ENCODE peak calls at places on chromosomes 4 and X, in nine cellular contexts. O is neural crest cell, D is AG04450, S is glutamatergic neuron, F is mammary epithelial cell, A is psoas muscle, X is BJ, H is dorsolateral prefrontal cortex, L is lower leg skin. I is an unnamed sample.

GRCh38 chrX:29407357-29407756 is 808.0 kb upstream of the MAGEB2 start:
- DNase-seq in O (no peak), D (no peak), S (no peak), F (no peak), A (no peak), X (no peak), H (no peak), L (no peak), I (no peak)

GRCh38 chr4:111879539-111879938 is 265.7 kb upstream of the FAM241A start:
- DNase-seq in O (no peak), D (no peak), S (no peak), F (no peak), A (no peak), X (no peak), H (no peak), L (no peak), I (no peak)

GRCh38 chrX:12961191-12961718 is 13.7 kb upstream of the TMSB4X start:
- DNase-seq in O (no peak), D (no peak), S (no peak), F (peak), A (no peak), X (no peak), H (no peak), L (no peak), I (no peak)

GRCh38 chrX:21985332-21985777 is 44.8 kb downstream of the SMS start:
- DNase-seq in O (peak), D (peak), S (peak), F (peak), A (peak), X (no peak), H (peak), L (peak), I (peak)

GRCh38 chr4:186027405-186027804 is 41.6 kb upstream of the TLR3 start:
- DNase-seq in O (no peak), D (no peak), S (no peak), F (peak), A (no peak), X (no peak), H (no peak), L (no peak), I (no peak)

GRCh38 chr4:105399535-105400161 is 74.2 kb downstream of the PPA2 start:
- DNase-seq in O (no peak), D (peak), S (no peak), F (peak), A (no peak), X (peak), H (no peak), L (no peak), I (peak)

GRCh38 chr4:83876047-83876446 is 340.1 kb downstream of the GPAT3 start:
- DNase-seq in O (no peak), D (no peak), S (no peak), F (no peak), A (no peak), X (no peak), H (no peak), L (no peak), I (no peak)

GRCh38 chrX:56554870-56555269 is 8.6 kb upstream of the UBQLN2 start:
- DNase-seq in O (no peak), D (no peak), S (no peak), F (no peak), A (no peak), X (no peak), H (no peak), L (no peak), I (no peak)

GRCh38 chr4:184396570-184397515 is 77.5 kb downstream of the IRF2 start:
- DNase-seq in O (no peak), D (no peak), S (no peak), F (no peak), A (no peak), X (no peak), H (no peak), L (no peak), I (no peak)

GRCh38 chr4:76305971-76306881 is at the start of gene STBD1:
- DNase-seq in O (peak), D (peak), S (peak), F (peak), A (peak), X (no peak), H (peak), L (peak), I (peak)

GRCh38 chr4:177194906-177195305 is 114.8 kb upstream of the NEIL3 start:
- DNase-seq in O (no peak), D (no peak), S (no peak), F (no peak), A (no peak), X (no peak), H (no peak), L (no peak), I (no peak)

GRCh38 chr4:8410641-8411271 is 29.8 kb downstream of the ACOX3 start:
- DNase-seq in O (peak), D (no peak), S (peak), F (peak), A (peak), X (no peak), H (no peak), L (no peak), I (peak)

GRCh38 chr4:140372607-140373327 is 679 bp upstream of the SCOC start:
- DNase-seq in O (no peak), D (no peak), S (no peak), F (peak), A (no peak), X (no peak), H (no peak), L (no peak), I (no peak)

GRCh38 chr4:143397335-143397734 is 60.7 kb downstream of the GAB1 start:
- DNase-seq in O (no peak), D (no peak), S (no peak), F (no peak), A (no peak), X (no peak), H (no peak), L (no peak), I (peak)

GRCh38 chrX:45952030-45952429 is 593.2 kb downstream of the ZNF674 start:
- DNase-seq in O (no peak), D (no peak), S (no peak), F (peak), A (no peak), X (no peak), H (no peak), L (no peak), I (no peak)

GRCh38 chrX:118976599-118977340 is 2.4 kb downstream of the LONRF3 start:
- DNase-seq in O (no peak), D (no peak), S (peak), F (no peak), A (peak), X (no peak), H (no peak), L (peak), I (no peak)

GRCh38 chrX:94560930-94561329 is 886.9 kb downstream of the FAM133A start:
- DNase-seq in O (no peak), D (no peak), S (no peak), F (no peak), A (no peak), X (no peak), H (no peak), L (no peak), I (no peak)

GRCh38 chrX:46587753-46588171 is 14.2 kb downstream of the CHST7 start:
- DNase-seq in O (no peak), D (no peak), S (no peak), F (no peak), A (no peak), X (no peak), H (no peak), L (no peak), I (no peak)

GRCh38 chr4:168586926-168587325 is 90.1 kb downstream of the PALLD start:
- DNase-seq in O (no peak), D (no peak), S (no peak), F (no peak), A (no peak), X (no peak), H (no peak), L (no peak), I (no peak)

GRCh38 chrX:7706032-7706431 is 136.9 kb upstream of the VCX start:
- DNase-seq in O (no peak), D (no peak), S (no peak), F (no peak), A (no peak), X (no peak), H (no peak), L (no peak), I (peak)

GRCh38 chr4:18127030-18127429 is 105.5 kb upstream of the LCORL start:
- DNase-seq in O (no peak), D (no peak), S (no peak), F (no peak), A (no peak), X (no peak), H (no peak), L (no peak), I (no peak)

GRCh38 chrX:19593684-19594083 is 78.4 kb upstream of the MAP3K15 start:
- DNase-seq in O (no peak), D (no peak), S (no peak), F (no peak), A (no peak), X (no peak), H (no peak), L (no peak), I (peak)

GRCh38 chrX:12984629-12985303 is 9.9 kb downstream of the TMSB4X start:
- DNase-seq in O (no peak), D (no peak), S (no peak), F (peak), A (no peak), X (no peak), H (no peak), L (no peak), I (no peak)

GRCh38 chr4:145580906-145581305 is 38.3 kb upstream of the MMAA start:
- DNase-seq in O (no peak), D (no peak), S (no peak), F (no peak), A (no peak), X (no peak), H (no peak), L (no peak), I (no peak)

GRCh38 chrX:38494239-38494823 is 67.0 kb upstream of the TSPAN7 start:
- DNase-seq in O (no peak), D (no peak), S (no peak), F (no peak), A (no peak), X (no peak), H (no peak), L (no peak), I (no peak)

GRCh38 chr4:41509411-41510008 is 28.4 kb upstream of the LIMCH1 start:
- DNase-seq in O (no peak), D (no peak), S (no peak), F (no peak), A (no peak), X (no peak), H (peak), L (no peak), I (no peak)

GRCh38 chr4:46922205-46922604 is 13.2 kb upstream of the COX7B2 start:
- DNase-seq in O (no peak), D (no peak), S (no peak), F (no peak), A (no peak), X (no peak), H (no peak), L (no peak), I (no peak)

GRCh38 chr4:36322921-36323354 is 41.5 kb downstream of the DTHD1 start:
- DNase-seq in O (no peak), D (no peak), S (no peak), F (no peak), A (no peak), X (no peak), H (no peak), L (no peak), I (no peak)

GRCh38 chrX:130393451-130394074 is 8.1 kb upstream of the GPR119 start:
- DNase-seq in O (peak), D (no peak), S (peak), F (peak), A (peak), X (no peak), H (peak), L (no peak), I (peak)

GRCh38 chrX:65745992-65746391 is 78.5 kb downstream of the MSN start:
- DNase-seq in O (no peak), D (no peak), S (no peak), F (no peak), A (no peak), X (no peak), H (no peak), L (no peak), I (no peak)
- TF ChIP-seq CTCF in O (no peak), D (no peak), S (no peak), F (peak), A (no peak), X (no peak), H (no peak), L (no peak), I (peak)

GRCh38 chr4:56662782-56663468 is 18.2 kb downstream of the HOPX start:
- DNase-seq in O (no peak), D (no peak), S (no peak), F (no peak), A (no peak), X (no peak), H (no peak), L (no peak), I (no peak)

GRCh38 chr4:56671373-56671772 is 9.7 kb downstream of the HOPX start:
- DNase-seq in O (no peak), D (no peak), S (no peak), F (no peak), A (no peak), X (no peak), H (no peak), L (no peak), I (no peak)

GRCh38 chr4:56671860-56672259 is 9.2 kb downstream of the HOPX start:
- DNase-seq in O (no peak), D (no peak), S (no peak), F (no peak), A (no peak), X (no peak), H (no peak), L (no peak), I (no peak)

GRCh38 chr4:56666279-56666678 is 14.8 kb downstream of the HOPX start:
- DNase-seq in O (no peak), D (no peak), S (no peak), F (no peak), A (no peak), X (no peak), H (no peak), L (no peak), I (no peak)

GRCh38 chr4:56668267-56668666 is 12.8 kb downstream of the HOPX start:
- DNase-seq in O (no peak), D (no peak), S (peak), F (no peak), A (no peak), X (no peak), H (no peak), L (no peak), I (no peak)
- TF ChIP-seq CTCF in O (peak), D (peak), S (peak), F (peak), A (no peak), X (peak), H (peak), L (no peak), I (peak)

GRCh38 chrX:15683193-15683592 is 18.6 kb upstream of the CLTRN start:
- DNase-seq in O (no peak), D (no peak), S (no peak), F (no peak), A (no peak), X (no peak), H (no peak), L (no peak), I (no peak)

GRCh38 chrX:15686818-15687685 is 22.4 kb upstream of the CLTRN start:
- DNase-seq in O (peak), D (no peak), S (peak), F (peak), A (no peak), X (no peak), H (peak), L (peak), I (peak)
- TF ChIP-seq CTCF in O (peak), D (peak), S (peak), F (peak), A (peak), X (peak), H (peak), L (no peak), I (peak)

DNA sequence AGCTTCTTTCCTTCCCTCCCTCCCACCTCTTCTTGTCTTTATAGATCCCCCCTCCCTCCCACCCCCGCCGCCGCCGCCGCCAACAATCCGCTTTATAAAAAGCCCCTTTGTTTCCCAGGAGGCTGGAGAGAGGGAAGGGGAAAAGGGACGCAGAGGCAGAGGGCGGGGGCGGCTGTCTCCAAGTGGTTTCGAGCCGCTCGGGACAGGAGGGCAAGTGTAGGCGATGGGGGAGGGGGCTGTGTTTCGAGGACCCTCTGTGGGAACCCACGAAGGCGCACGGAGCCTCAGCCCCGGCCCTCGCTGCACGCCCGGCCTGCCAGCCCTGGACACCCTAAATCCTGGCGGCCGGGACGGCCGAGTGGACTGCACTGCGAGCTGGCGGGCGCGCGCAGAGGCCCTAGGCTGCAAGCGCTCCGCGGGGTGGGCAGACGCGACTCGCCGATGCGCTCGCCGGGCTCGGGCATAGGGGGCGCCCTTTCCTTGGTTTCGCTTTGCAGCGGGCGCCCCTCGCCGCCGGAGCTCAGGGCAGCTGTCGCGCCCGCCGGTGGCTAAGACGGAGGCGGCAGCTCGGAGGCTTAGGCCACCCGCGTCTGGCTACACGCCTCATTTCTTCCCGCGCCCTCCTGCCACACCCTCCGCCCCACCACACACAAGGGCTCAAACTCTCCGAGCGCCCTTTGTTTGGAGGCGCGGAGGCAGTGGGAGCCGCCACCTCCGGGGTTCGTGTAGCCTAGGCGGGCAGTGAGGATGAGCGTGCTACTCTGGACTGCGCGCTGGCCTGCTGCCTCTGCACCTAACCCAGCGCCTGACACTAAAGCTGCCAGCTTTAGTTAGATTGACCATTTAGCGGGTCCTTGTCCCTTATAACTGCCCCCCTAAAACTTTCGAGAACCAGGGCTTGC is 2.2 kb downstream of the MAMLD1 start:
- DNase-seq in O (peak), D (no peak), S (peak), F (peak), A (peak), X (no peak), H (peak), L (peak), I (no peak)
- TF ChIP-seq CTCF in O (peak), D (peak), S (peak), F (peak), A (peak), X (peak), H (peak), L (no peak), I (peak)

GRCh38 chr4:67546971-67547370 is 1.7 kb upstream of the CENPC start:
- DNase-seq in O (no peak), D (no peak), S (no peak), F (no peak), A (no peak), X (no peak), H (no peak), L (no peak), I (no peak)
- TF ChIP-seq CTCF in O (no peak), D (no peak), S (no peak), F (no peak), A (no peak), X (peak), H (peak), L (no peak), I (no peak)

I was measured in HFFc6.